ENCODE peak calls at places on chromosome 16, in nine cellular contexts. S, Q, T, H, D, K, Y, U and O are unnamed samples.

GRCh38 chr16:21172650-21173049 is 14.2 kb downstream of the LDAF1 start:
- DNase-seq in S (no peak), Q (no peak), T (no peak), H (no peak), D (no peak), K (no peak), Y (no peak), U (no peak), O (no peak)

GRCh38 chr16:89873109-89873821 is at the start of gene TCF25:
- DNase-seq in S (peak; percentile 87), Q (peak; percentile 87), T (peak; percentile 80), H (peak; percentile 82), D (peak; percentile 52), K (peak; percentile 77), Y (peak; percentile 84), U (peak; percentile 59), O (peak; percentile 67)

GRCh38 chr16:89563639-89564392 is 3.3 kb downstream of the RPL13 start:
- DNase-seq in S (no peak), Q (no peak), T (no peak), H (no peak), D (no peak), K (no peak), Y (no peak), U (no peak), O (no peak)

GRCh38 chr16:87955302-87956168 is 4.3 kb downstream of the BANP start:
- DNase-seq in S (no peak), Q (no peak), T (no peak), H (no peak), D (no peak), K (peak; percentile 29), Y (no peak), U (no peak), O (no peak)

GRCh38 chr16:22117666-22118065 is 25.3 kb downstream of the VWA3A start:
- DNase-seq in S (no peak), Q (no peak), T (no peak), H (no peak), D (no peak), K (no peak), Y (no peak), U (no peak), O (no peak)

GRCh38 chr16:84281077-84281476 is 13.6 kb upstream of the WFDC1 start:
- DNase-seq in S (no peak), Q (no peak), T (no peak), H (no peak), D (no peak), K (peak; percentile 38), Y (no peak), U (no peak), O (no peak)

GRCh38 chr16:68091604-68092261 is 6.6 kb downstream of the NFATC3 start:
- DNase-seq in S (peak; percentile 28), Q (peak; percentile 46), T (no peak), H (no peak), D (no peak), K (peak; percentile 82), Y (no peak), U (no peak), O (no peak)

GRCh38 chr16:67987460-67988160 is 7.3 kb upstream of the DPEP3 start:
- DNase-seq in S (no peak), Q (no peak), T (no peak), H (no peak), D (no peak), K (no peak), Y (no peak), U (no peak), O (no peak)

GRCh38 chr16:67846320-67847063 is at the start of gene NUTF2:
- DNase-seq in S (peak; percentile 94), Q (peak; percentile 97), T (peak; percentile 95), H (peak; percentile 91), D (peak; percentile 78), K (peak; percentile 91), Y (peak; percentile 96), U (peak; percentile 83), O (peak; percentile 96)

GRCh38 chr16:66300037-66300436 is 66.5 kb upstream of the CDH5 start:
- DNase-seq in S (no peak), Q (no peak), T (no peak), H (no peak), D (no peak), K (no peak), Y (no peak), U (no peak), O (no peak)

GRCh38 chr16:83882118-83882879 is 16.6 kb upstream of the MLYCD start:
- DNase-seq in S (no peak), Q (peak; percentile 18), T (no peak), H (no peak), D (no peak), K (no peak), Y (no peak), U (no peak), O (no peak)

GRCh38 chr16:79876332-79876730 is 275.8 kb upstream of the MAF start:
- DNase-seq in S (no peak), Q (no peak), T (peak; percentile 35), H (no peak), D (no peak), K (no peak), Y (no peak), U (no peak), O (no peak)

GRCh38 chr16:2428051-2428786 is 1.0 kb upstream of the CCNF start:
- DNase-seq in S (peak; percentile 58), Q (peak; percentile 59), T (no peak), H (no peak), D (no peak), K (peak; percentile 28), Y (peak; percentile 33), U (no peak), O (peak; percentile 24)

GRCh38 chr16:12951392-12951791 is 50.0 kb downstream of the SHISA9 start:
- DNase-seq in S (peak; percentile 56), Q (no peak), T (no peak), H (no peak), D (no peak), K (no peak), Y (no peak), U (no peak), O (no peak)

GRCh38 chr16:81964808-81965207 is 46.5 kb downstream of the SDR42E1 start:
- DNase-seq in S (no peak), Q (no peak), T (no peak), H (no peak), D (no peak), K (no peak), Y (no peak), U (no peak), O (no peak)

GRCh38 chr16:11303405-11304138 is 22.4 kb upstream of the PRM1 start:
- DNase-seq in S (peak; percentile 33), Q (peak; percentile 64), T (no peak), H (no peak), D (no peak), K (no peak), Y (no peak), U (no peak), O (no peak)

GRCh38 chr16:735982-736453 is 4.8 kb downstream of the CIAO3 start:
- DNase-seq in S (no peak), Q (no peak), T (no peak), H (no peak), D (no peak), K (no peak), Y (no peak), U (no peak), O (no peak)

GRCh38 chr16:177394-177822 is 928 bp downstream of the HBA1 start:
- DNase-seq in S (peak; percentile 95), Q (no peak), T (no peak), H (no peak), D (no peak), K (no peak), Y (no peak), U (no peak), O (no peak)

GRCh38 chr16:50154369-50154947 is 1.4 kb downstream of the TENT4B start:
- DNase-seq in S (no peak), Q (peak; percentile 44), T (no peak), H (no peak), D (no peak), K (peak; percentile 35), Y (no peak), U (no peak), O (no peak)

GRCh38 chr16:84552135-84552534 is 47.7 kb upstream of the MEAK7 start:
- DNase-seq in S (no peak), Q (no peak), T (no peak), H (no peak), D (no peak), K (no peak), Y (no peak), U (no peak), O (no peak)

GRCh38 chr16:85757341-85757822 is 6.5 kb upstream of the C16orf74 start:
- DNase-seq in S (no peak), Q (no peak), T (no peak), H (no peak), D (peak; percentile 87), K (peak; percentile 79), Y (no peak), U (no peak), O (no peak)

GRCh38 chr16:49592507-49593422 is 219.2 kb downstream of the C16orf78 start:
- DNase-seq in S (peak; percentile 52), Q (no peak), T (peak; percentile 51), H (peak; percentile 11), D (no peak), K (peak; percentile 16), Y (peak; percentile 45), U (peak; percentile 56), O (no peak)

GRCh38 chr16:4110680-4111079 is 5.6 kb downstream of the ADCY9 start:
- DNase-seq in S (no peak), Q (no peak), T (no peak), H (no peak), D (no peak), K (no peak), Y (no peak), U (no peak), O (no peak)

GRCh38 chr16:23835390-23836077 is at the start of gene PRKCB:
- DNase-seq in S (peak; percentile 31), Q (peak; percentile 76), T (peak; percentile 93), H (peak; percentile 93), D (no peak), K (peak; percentile 1), Y (peak; percentile 77), U (no peak), O (peak; percentile 70)

GRCh38 chr16:81831722-81832126 is 52.6 kb downstream of the PLCG2 start:
- DNase-seq in S (no peak), Q (peak; percentile 60), T (peak; percentile 68), H (no peak), D (no peak), K (peak; percentile 12), Y (no peak), U (no peak), O (peak; percentile 86)

GRCh38 chr16:27053996-27054395 is 12.7 kb upstream of the C16orf82 start:
- DNase-seq in S (no peak), Q (no peak), T (no peak), H (no peak), D (no peak), K (no peak), Y (no peak), U (no peak), O (no peak)

GRCh38 chr16:66936462-66936861 is 1.1 kb downstream of the CES2 start:
- DNase-seq in S (no peak), Q (no peak), T (peak; percentile 5), H (no peak), D (no peak), K (no peak), Y (no peak), U (no peak), O (no peak)

GRCh38 chr16:49608801-49609200 is 235.2 kb downstream of the C16orf78 start:
- DNase-seq in S (peak; percentile 56), Q (peak; percentile 44), T (no peak), H (no peak), D (no peak), K (peak; percentile 64), Y (no peak), U (no peak), O (no peak)

GRCh38 chr16:79801550-79802090 is 201.1 kb upstream of the MAF start:
- DNase-seq in S (no peak), Q (no peak), T (no peak), H (no peak), D (no peak), K (no peak), Y (no peak), U (no peak), O (no peak)

GRCh38 chr16:67187175-67187900 is 2.6 kb downstream of the EXOC3L1 start:
- DNase-seq in S (peak; percentile 8), Q (no peak), T (no peak), H (no peak), D (no peak), K (no peak), Y (no peak), U (no peak), O (no peak)

GRCh38 chr16:62190426-62190825 is 154.2 kb upstream of the CDH8 start:
- DNase-seq in S (no peak), Q (no peak), T (no peak), H (no peak), D (no peak), K (peak; percentile 0), Y (no peak), U (no peak), O (no peak)